ENCODE peak calls at places on chromosomes 5 and 9, in seven cellular contexts. E is fibroblast of lung, B is kidney epithelial cell, C is heart right ventricle, Z is dorsolateral prefrontal cortex, Q is GM12865, T is astrocyte of the cerebellum. L is an unnamed sample.

GRCh38 chr5:65696892-65697291 is 25.0 kb downstream of the SGTB start:
- DNase-seq in E (peak), B (no peak), C (no peak), Z (no peak), Q (no peak), T (no peak), L (no peak)

GRCh38 chr5:40594811-40595210 is 84.9 kb upstream of the PTGER4 start:
- DNase-seq in E (peak), B (no peak), C (no peak), Z (no peak), Q (no peak), T (no peak), L (peak)

GRCh38 chr9:135602789-135603481 is 36.4 kb downstream of the GLT6D1 start:
- DNase-seq in E (peak), B (no peak), C (no peak), Z (peak), Q (peak), T (no peak), L (peak)

GRCh38 chr9:90251311-90251710 is 391.3 kb downstream of the DIRAS2 start:
- DNase-seq in E (no peak), B (peak), C (no peak), Z (no peak), Q (no peak), T (no peak), L (no peak)

GRCh38 chr5:71948206-71948605 is 159.1 kb upstream of the MAP1B start:
- DNase-seq in E (no peak), B (no peak), C (no peak), Z (no peak), Q (no peak), T (no peak), L (no peak)

GRCh38 chr5:117955831-117956230 is 1032.5 kb downstream of the DTWD2 start:
- DNase-seq in E (no peak), B (no peak), C (no peak), Z (no peak), Q (no peak), T (no peak), L (no peak)

GRCh38 chr5:172701336-172702061 is 60.4 kb downstream of the NEURL1B start:
- DNase-seq in E (no peak), B (no peak), C (no peak), Z (no peak), Q (no peak), T (no peak), L (no peak)

GRCh38 chr5:9090381-9091026 is 455.4 kb downstream of the SEMA5A start:
- DNase-seq in E (no peak), B (no peak), C (no peak), Z (no peak), Q (no peak), T (no peak), L (no peak)

GRCh38 chr5:76542887-76543690 is 80.1 kb downstream of the F2RL2 start:
- DNase-seq in E (no peak), B (no peak), C (no peak), Z (no peak), Q (peak), T (no peak), L (no peak)

GRCh38 chr5:180194410-180195345 is 14.3 kb downstream of the RASGEF1C start:
- DNase-seq in E (no peak), B (no peak), C (no peak), Z (peak), Q (no peak), T (no peak), L (no peak)

GRCh38 chr5:27221410-27221809 is 183.0 kb upstream of the CDH9 start:
- DNase-seq in E (no peak), B (no peak), C (no peak), Z (no peak), Q (no peak), T (no peak), L (no peak)

GRCh38 chr5:27216367-27216941 is 178.1 kb upstream of the CDH9 start:
- DNase-seq in E (no peak), B (no peak), C (no peak), Z (no peak), Q (no peak), T (no peak), L (no peak)

GRCh38 chr5:27220752-27221151 is 182.4 kb upstream of the CDH9 start:
- DNase-seq in E (no peak), B (no peak), C (no peak), Z (no peak), Q (no peak), T (no peak), L (no peak)

GRCh38 chr5:27217160-27217956 is 179.0 kb upstream of the CDH9 start:
- DNase-seq in E (no peak), B (peak), C (no peak), Z (no peak), Q (no peak), T (no peak), L (no peak)

DNA sequence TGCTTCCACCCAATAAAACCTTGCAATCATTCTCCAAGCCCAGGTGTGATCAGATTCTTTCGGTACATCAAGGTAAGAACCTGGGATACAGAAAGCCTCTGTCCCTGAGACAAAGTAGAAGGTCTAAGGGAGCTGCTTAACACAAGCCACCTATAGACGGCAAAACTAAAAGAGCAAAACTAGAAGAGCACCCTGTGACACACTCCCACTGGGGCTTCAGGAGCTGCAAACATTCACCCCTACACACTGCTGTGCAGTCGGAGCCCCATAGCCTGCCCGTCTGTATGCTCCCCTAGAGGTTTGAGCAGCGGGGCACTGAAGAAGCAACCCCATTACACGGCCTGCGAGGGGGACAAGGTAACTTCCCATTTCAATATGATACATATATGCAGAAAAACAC is 179.6 kb upstream of the CDH9 start:
- DNase-seq in E (no peak), B (no peak), C (no peak), Z (no peak), Q (no peak), T (no peak), L (no peak)
- H3K4me3 ChIP-seq in E (no peak), B (no peak), C (no peak), Z (no peak), Q (no peak), T (no peak), L (no peak)

DNA sequence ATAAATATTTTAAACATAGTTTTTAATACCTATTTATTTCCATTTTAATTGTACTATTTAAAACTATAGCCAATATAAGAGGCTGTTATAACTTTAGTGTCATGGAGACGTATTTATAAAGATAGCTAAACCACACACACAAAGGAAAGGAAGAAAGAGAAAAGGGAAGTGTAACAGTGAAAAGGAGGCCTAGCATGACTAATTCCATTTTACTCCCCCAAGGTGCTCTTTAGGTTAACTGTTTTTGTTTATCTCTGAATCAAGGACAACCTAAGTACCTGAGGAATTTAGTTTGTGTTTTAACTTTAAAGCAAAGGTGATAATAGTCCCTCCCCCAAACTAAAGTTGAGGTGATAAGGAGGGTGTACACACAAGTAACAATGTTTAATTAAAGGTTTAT is 1188.9 kb upstream of the C9orf72 start:
- DNase-seq in E (no peak), B (no peak), C (no peak), Z (no peak), Q (no peak), T (no peak), L (no peak)
- TF ChIP-seq CTCF in E (no peak), B (no peak), C (no peak), Z (no peak), Q (no peak), T (no peak), L (no peak)

GRCh38 chr5:148794275-148794674 is 32.1 kb upstream of the ADRB2 start:
- DNase-seq in E (no peak), B (no peak), C (no peak), Z (no peak), Q (no peak), T (no peak), L (no peak)
- H3K4me3 ChIP-seq in E (no peak), B (no peak), C (no peak), Z (no peak), Q (no peak), T (no peak), L (no peak)

DNA sequence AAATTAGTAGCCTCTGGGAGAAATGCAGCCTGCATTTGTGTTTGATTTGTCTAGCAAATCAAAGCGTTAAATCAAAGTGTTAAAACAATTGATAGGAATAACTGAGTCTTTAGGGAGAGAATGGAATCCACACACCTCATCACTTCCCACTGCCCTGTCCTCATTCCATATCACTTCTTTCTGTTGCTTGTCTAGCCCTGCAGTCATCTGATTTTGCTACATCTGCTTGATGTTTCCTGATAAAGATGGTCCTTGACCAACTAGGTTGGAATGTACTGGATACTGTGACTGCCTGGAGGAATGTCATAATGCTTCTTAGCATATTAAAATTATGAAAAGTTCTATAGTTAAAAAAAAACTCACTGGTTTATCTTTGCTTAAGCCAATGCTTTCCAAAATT is 119.9 kb downstream of the DOCK2 start:
- DNase-seq in E (peak), B (no peak), C (no peak), Z (no peak), Q (no peak), T (no peak), L (peak)
- TF ChIP-seq CTCF in E (no peak), B (no peak), C (no peak), Z (no peak), Q (no peak), T (no peak), L (no peak)

DNA sequence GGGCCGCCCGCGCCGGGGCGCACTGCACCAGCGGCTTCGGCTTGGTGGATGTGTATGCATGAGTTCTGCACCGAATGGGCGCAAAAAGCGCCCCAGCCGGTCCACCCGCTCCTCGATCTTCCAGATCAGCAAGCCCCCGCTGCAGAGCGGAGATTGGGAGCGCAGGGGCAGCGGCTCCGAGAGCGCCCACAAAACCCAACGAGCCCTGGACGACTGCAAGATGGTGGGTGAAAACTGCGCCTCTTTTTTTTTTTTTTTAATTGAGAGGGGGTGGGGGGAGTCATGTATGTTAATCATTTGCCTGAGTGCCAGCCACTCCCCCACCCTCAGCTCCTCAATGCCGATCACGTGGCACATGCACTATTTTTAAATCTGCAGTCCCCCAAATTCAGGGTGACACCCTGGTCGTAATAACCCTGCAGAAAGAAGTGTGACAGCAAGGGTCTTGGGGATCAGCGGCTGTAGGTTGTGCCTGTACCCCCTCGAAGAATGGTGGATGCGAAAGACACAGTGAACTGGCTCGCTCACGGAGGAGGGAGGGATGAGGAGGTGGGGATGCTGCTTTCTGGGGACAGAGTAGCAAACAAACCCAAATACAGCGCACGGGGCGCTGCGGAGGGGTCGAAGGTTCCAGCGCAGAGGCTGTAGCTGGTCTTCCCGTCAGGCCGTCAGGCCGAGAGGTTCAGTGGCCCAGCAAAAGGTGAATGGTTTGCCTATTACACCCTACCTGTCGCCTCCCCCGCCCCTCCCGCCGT is 929 bp downstream of the RGS7BP start:
- DNase-seq in E (no peak), B (no peak), C (no peak), Z (no peak), Q (no peak), T (no peak), L (no peak)
- H3K4me3 ChIP-seq in E (peak), B (peak), C (peak), Z (peak), Q (no peak), T (peak), L (no peak)

GRCh38 chr5:156934450-156935211 is 28.4 kb downstream of the TIMD4 start:
- DNase-seq in E (no peak), B (no peak), C (no peak), Z (peak), Q (peak), T (no peak), L (no peak)
- TF ChIP-seq CTCF in E (no peak), B (peak), C (peak), Z (peak), Q (peak), T (peak), L (peak)

L was measured in foreskin fibroblast.